ENCODE peak calls at places on chromosomes 13 and 19, in five cellular contexts. M is HepG2, X is H1, A is GM12878, W is HCT116. Z is an unnamed sample.

GRCh38 chr13:27110056-27110746 is 61.4 kb downstream of the USP12 start:
- DNase-seq in W (no peak), M (no peak), X (no peak), A (no peak), Z (no peak)

GRCh38 chr13:98473792-98474153 is 103.1 kb downstream of the STK24 start:
- DNase-seq in A (no peak), M (no peak), W (no peak), X (no peak), Z (no peak)

GRCh38 chr13:33487575-33488243 is 202.2 kb upstream of the STARD13 start:
- DNase-seq in M (peak; percentile 10), A (peak; percentile 27), X (no peak), W (no peak), Z (peak; percentile 68)

GRCh38 chr13:113049521-113049941 is 56.1 kb upstream of the F7 start:
- DNase-seq in W (no peak), M (no peak), A (no peak), X (no peak), Z (no peak)

GRCh38 chr19:11339254-11340098 is at the start of gene RAB3D:
- DNase-seq in X (peak; percentile 79), A (peak; percentile 50), W (peak; percentile 63), M (peak; percentile 71), Z (peak; percentile 84)

GRCh38 chr13:32381539-32381938 is 46.4 kb downstream of the N4BP2L1 start:
- DNase-seq in A (no peak), M (peak; percentile 49), X (peak; percentile 3), W (peak; percentile 2), Z (peak; percentile 59)

GRCh38 chr19:58181902-58182576 is 822 bp upstream of the ZNF274 start:
- DNase-seq in W (no peak), M (peak; percentile 71), A (no peak), X (no peak), Z (no peak)

GRCh38 chr13:75326173-75327131 is 155.5 kb downstream of the TBC1D4 start:
- DNase-seq in W (no peak), A (no peak), M (no peak), X (no peak), Z (no peak)

GRCh38 chr19:13784731-13785452 is 10.4 kb upstream of the ZSWIM4 start:
- DNase-seq in X (no peak), A (no peak), W (peak; percentile 39), M (peak; percentile 44), Z (peak; percentile 67)

GRCh38 chr13:22761709-22762108 is 419.1 kb upstream of the SGCG start:
- DNase-seq in W (no peak), M (no peak), A (no peak), X (no peak), Z (no peak)

GRCh38 chr13:78465250-78465649 is 138.1 kb downstream of the POU4F1 start:
- DNase-seq in W (no peak), A (no peak), X (no peak), M (no peak), Z (no peak)

GRCh38 chr19:32372726-32373613 is 27.6 kb downstream of the ZNF507 start:
- DNase-seq in A (no peak), M (peak; percentile 90), W (no peak), X (no peak), Z (no peak)

GRCh38 chr19:48806818-48807589 is 3.8 kb downstream of the BCAT2 start:
- DNase-seq in X (no peak), M (peak; percentile 88), W (no peak), A (no peak), Z (no peak)

GRCh38 chr19:45495178-45495577 is 1.7 kb downstream of the RTN2 start:
- DNase-seq in W (no peak), M (no peak), A (no peak), X (no peak), Z (no peak)

DNA sequence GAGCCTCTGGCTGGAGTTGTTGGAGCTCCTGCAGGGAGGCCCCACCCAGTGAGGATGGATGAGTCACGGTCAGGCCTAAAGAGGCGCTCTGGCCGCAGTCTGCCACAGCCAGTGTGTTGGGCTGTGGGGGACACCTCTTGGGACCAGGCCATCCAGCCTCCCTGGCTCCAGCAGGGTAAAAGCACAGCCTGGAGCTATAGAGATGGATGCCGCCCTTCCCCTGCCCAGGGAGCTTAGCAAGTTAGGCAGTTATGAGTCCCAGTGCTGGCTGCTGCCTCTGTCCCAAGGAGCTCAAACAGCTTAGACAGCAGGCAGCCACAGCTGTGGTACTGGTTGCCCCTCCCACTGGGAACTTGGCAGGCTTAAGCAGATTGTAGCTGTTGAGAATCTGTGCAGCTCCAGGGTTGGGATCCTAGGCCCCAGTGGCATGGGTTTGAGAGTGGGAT is 100.9 kb downstream of the NDFIP2 start:
- DNase-seq in A (no peak), X (no peak), M (no peak), W (peak; percentile 2), Z (no peak)
- TF ChIP-seq JUND in A (no peak), X (no peak), M (no peak), W (no peak), Z (no peak)

DNA sequence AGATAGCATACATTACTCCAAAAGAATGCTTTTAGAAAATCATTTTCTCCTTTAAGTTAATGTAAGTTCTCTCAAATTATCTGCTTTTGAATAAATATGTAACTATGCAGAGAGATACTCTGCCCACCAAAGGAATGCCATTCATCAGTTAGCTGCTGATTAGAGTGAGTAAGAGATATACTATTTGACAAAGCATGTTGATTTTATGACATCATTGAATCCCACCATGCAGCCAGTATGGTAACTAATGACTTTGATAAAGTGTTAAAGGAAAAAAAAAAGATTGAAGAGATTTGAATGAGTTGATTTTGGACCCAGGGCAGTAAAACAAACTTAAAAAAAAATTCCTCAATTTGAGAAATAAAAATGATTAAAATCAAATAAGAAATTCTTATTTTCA is 521.5 kb downstream of the SLITRK6 start:
- DNase-seq in W (no peak), X (no peak), M (peak; percentile 2), A (no peak), Z (no peak)
- TF ChIP-seq JUND in W (no peak), X (no peak), M (no peak), A (no peak), Z (no peak)

GRCh38 chr13:60620611-60621395 is 223.8 kb downstream of the TDRD3 start:
- DNase-seq in W (no peak), A (no peak), X (no peak), M (no peak), Z (no peak)

GRCh38 chr13:60623131-60623530 is 226.1 kb downstream of the TDRD3 start:
- DNase-seq in M (no peak), X (no peak), W (no peak), A (no peak), Z (no peak)

GRCh38 chr13:60613080-60613479 is 216.1 kb downstream of the TDRD3 start:
- DNase-seq in W (no peak), M (no peak), A (no peak), X (no peak), Z (no peak)

GRCh38 chr13:60619461-60619860 is 222.4 kb downstream of the TDRD3 start:
- DNase-seq in A (no peak), M (no peak), W (no peak), X (no peak), Z (no peak)

GRCh38 chr13:60617863-60618733 is 221.1 kb downstream of the TDRD3 start:
- DNase-seq in W (no peak), M (peak; percentile 32), X (peak; percentile 31), A (no peak), Z (peak; percentile 63)
- TF ChIP-seq JUND in W (no peak), M (no peak), X (no peak), A (no peak), Z (no peak)

DNA sequence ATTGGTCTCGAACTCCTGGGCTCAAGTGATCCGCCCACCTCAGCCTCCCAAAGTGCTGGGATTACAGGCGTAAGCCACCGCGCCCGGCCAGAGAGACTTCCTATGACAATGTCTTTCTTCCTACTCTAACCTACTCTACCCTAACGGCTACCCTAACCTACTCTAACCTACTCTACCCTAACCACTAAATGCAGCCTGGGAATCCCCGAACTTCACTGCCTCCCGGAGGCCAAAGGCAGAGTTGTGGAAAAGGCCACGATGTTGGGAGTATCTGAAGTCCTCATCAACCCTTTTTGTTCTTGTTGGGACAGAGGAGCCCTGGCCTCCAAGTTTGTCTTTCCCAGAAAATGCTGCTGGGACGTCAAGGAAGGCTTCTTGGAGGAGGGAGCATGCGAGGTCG is 967 bp upstream of the NR2C2AP start:
- DNase-seq in M (no peak), A (no peak), X (no peak), W (no peak), Z (no peak)
- TF ChIP-seq JUND in M (no peak), A (no peak), X (no peak), W (no peak), Z (no peak)